ENCODE peak calls at places on chromosomes 5 and 9, in eight cellular contexts. One of them, this sample, is unnamed.

GRCh38 chr9:71765693-71766092 is 2.6 kb downstream of the CEMIP2 start:
- DNase-seq in choroid plexus epithelial cell: peak
- DNase-seq in AG09309: no peak
- DNase-seq in AG04450: no peak
- DNase-seq in transverse colon: no peak
- DNase-seq in OCI-LY7: no peak
- DNase-seq in epithelial cell of esophagus: peak
- DNase-seq in mesenchymal stem cell: no peak
- DNase-seq in this sample: no peak

GRCh38 chr5:169768416-169768815 is 131.3 kb downstream of the DOCK2 start:
- DNase-seq in choroid plexus epithelial cell: no peak
- DNase-seq in AG09309: no peak
- DNase-seq in AG04450: no peak
- DNase-seq in transverse colon: no peak
- DNase-seq in OCI-LY7: no peak
- DNase-seq in epithelial cell of esophagus: no peak
- DNase-seq in mesenchymal stem cell: no peak
- DNase-seq in this sample: no peak

GRCh38 chr5:110802998-110803397 is 64.2 kb downstream of the SLC25A46 start:
- DNase-seq in choroid plexus epithelial cell: no peak
- DNase-seq in AG09309: no peak
- DNase-seq in AG04450: no peak
- DNase-seq in transverse colon: no peak
- DNase-seq in OCI-LY7: no peak
- DNase-seq in epithelial cell of esophagus: no peak
- DNase-seq in mesenchymal stem cell: no peak
- DNase-seq in this sample: no peak

GRCh38 chr9:78118742-78119473 is 87.3 kb upstream of the GNAQ start:
- DNase-seq in choroid plexus epithelial cell: peak
- DNase-seq in AG09309: peak
- DNase-seq in AG04450: no peak
- DNase-seq in transverse colon: no peak
- DNase-seq in OCI-LY7: peak
- DNase-seq in epithelial cell of esophagus: peak
- DNase-seq in mesenchymal stem cell: no peak
- DNase-seq in this sample: no peak

GRCh38 chr5:107980923-107981748 is 310.4 kb upstream of the EFNA5 start:
- DNase-seq in choroid plexus epithelial cell: no peak
- DNase-seq in AG09309: no peak
- DNase-seq in AG04450: peak
- DNase-seq in transverse colon: no peak
- DNase-seq in OCI-LY7: no peak
- DNase-seq in epithelial cell of esophagus: no peak
- DNase-seq in mesenchymal stem cell: peak
- DNase-seq in this sample: no peak

GRCh38 chr5:179451813-179452196 is 98.5 kb upstream of the RUFY1 start:
- DNase-seq in choroid plexus epithelial cell: no peak
- DNase-seq in AG09309: no peak
- DNase-seq in AG04450: no peak
- DNase-seq in transverse colon: no peak
- DNase-seq in OCI-LY7: no peak
- DNase-seq in epithelial cell of esophagus: no peak
- DNase-seq in mesenchymal stem cell: no peak
- DNase-seq in this sample: no peak

GRCh38 chr5:13003457-13003856 is 941.0 kb downstream of the DNAH5 start:
- DNase-seq in choroid plexus epithelial cell: no peak
- DNase-seq in AG09309: no peak
- DNase-seq in AG04450: no peak
- DNase-seq in transverse colon: no peak
- DNase-seq in OCI-LY7: no peak
- DNase-seq in epithelial cell of esophagus: no peak
- DNase-seq in mesenchymal stem cell: no peak
- DNase-seq in this sample: no peak

GRCh38 chr5:135398160-135398854 is 724 bp downstream of the MACROH2A1 start:
- DNase-seq in choroid plexus epithelial cell: peak
- DNase-seq in AG09309: no peak
- DNase-seq in AG04450: no peak
- DNase-seq in transverse colon: peak
- DNase-seq in OCI-LY7: peak
- DNase-seq in epithelial cell of esophagus: peak
- DNase-seq in mesenchymal stem cell: peak
- DNase-seq in this sample: no peak

GRCh38 chr9:121876658-121877271 is 216.3 kb downstream of the TTLL11 start:
- DNase-seq in choroid plexus epithelial cell: peak
- DNase-seq in AG09309: peak
- DNase-seq in AG04450: peak
- DNase-seq in transverse colon: no peak
- DNase-seq in OCI-LY7: no peak
- DNase-seq in epithelial cell of esophagus: peak
- DNase-seq in mesenchymal stem cell: no peak
- DNase-seq in this sample: no peak

GRCh38 chr9:3359778-3360177 is 166.0 kb downstream of the RFX3 start:
- DNase-seq in choroid plexus epithelial cell: no peak
- DNase-seq in AG09309: no peak
- DNase-seq in AG04450: no peak
- DNase-seq in transverse colon: no peak
- DNase-seq in OCI-LY7: no peak
- DNase-seq in epithelial cell of esophagus: no peak
- DNase-seq in mesenchymal stem cell: no peak
- DNase-seq in this sample: no peak

GRCh38 chr9:120110520-120110919 is 469.4 kb downstream of the CDK5RAP2 start:
- DNase-seq in choroid plexus epithelial cell: no peak
- DNase-seq in AG09309: no peak
- DNase-seq in AG04450: no peak
- DNase-seq in transverse colon: no peak
- DNase-seq in OCI-LY7: no peak
- DNase-seq in epithelial cell of esophagus: no peak
- DNase-seq in mesenchymal stem cell: no peak
- DNase-seq in this sample: no peak

GRCh38 chr9:124309665-124310064 is 51.9 kb downstream of the NEK6 start:
- DNase-seq in choroid plexus epithelial cell: peak
- DNase-seq in AG09309: peak
- DNase-seq in AG04450: peak
- DNase-seq in transverse colon: no peak
- DNase-seq in OCI-LY7: no peak
- DNase-seq in epithelial cell of esophagus: peak
- DNase-seq in mesenchymal stem cell: peak
- DNase-seq in this sample: no peak

GRCh38 chr9:18969095-18969494 is 63.9 kb downstream of the SAXO1 start:
- DNase-seq in choroid plexus epithelial cell: no peak
- DNase-seq in AG09309: no peak
- DNase-seq in AG04450: no peak
- DNase-seq in transverse colon: no peak
- DNase-seq in OCI-LY7: no peak
- DNase-seq in epithelial cell of esophagus: no peak
- DNase-seq in mesenchymal stem cell: no peak
- DNase-seq in this sample: no peak

GRCh38 chr9:125835655-125836054 is 88.5 kb downstream of the PBX3 start:
- DNase-seq in choroid plexus epithelial cell: no peak
- DNase-seq in AG09309: no peak
- DNase-seq in AG04450: no peak
- DNase-seq in transverse colon: no peak
- DNase-seq in OCI-LY7: no peak
- DNase-seq in epithelial cell of esophagus: no peak
- DNase-seq in mesenchymal stem cell: no peak
- DNase-seq in this sample: no peak

GRCh38 chr9:116940614-116941215 is 253.6 kb downstream of the TRIM32 start:
- DNase-seq in choroid plexus epithelial cell: no peak
- DNase-seq in AG09309: no peak
- DNase-seq in AG04450: no peak
- DNase-seq in transverse colon: no peak
- DNase-seq in OCI-LY7: no peak
- DNase-seq in epithelial cell of esophagus: peak
- DNase-seq in mesenchymal stem cell: no peak
- DNase-seq in this sample: no peak

GRCh38 chr5:172156541-172156994 is 31.5 kb downstream of the STK10 start:
- DNase-seq in choroid plexus epithelial cell: peak
- DNase-seq in AG09309: no peak
- DNase-seq in AG04450: no peak
- DNase-seq in transverse colon: no peak
- DNase-seq in OCI-LY7: no peak
- DNase-seq in epithelial cell of esophagus: no peak
- DNase-seq in mesenchymal stem cell: no peak
- DNase-seq in this sample: no peak

GRCh38 chr9:135326633-135327152 is 152.9 kb upstream of the PPP1R26 start:
- DNase-seq in choroid plexus epithelial cell: no peak
- DNase-seq in AG09309: no peak
- DNase-seq in AG04450: no peak
- DNase-seq in transverse colon: no peak
- DNase-seq in OCI-LY7: no peak
- DNase-seq in epithelial cell of esophagus: no peak
- DNase-seq in mesenchymal stem cell: no peak
- DNase-seq in this sample: no peak

GRCh38 chr9:133142657-133143592 is 20.8 kb downstream of the GBGT1 start:
- DNase-seq in choroid plexus epithelial cell: no peak
- DNase-seq in AG09309: no peak
- DNase-seq in AG04450: no peak
- DNase-seq in transverse colon: peak
- DNase-seq in OCI-LY7: no peak
- DNase-seq in epithelial cell of esophagus: no peak
- DNase-seq in mesenchymal stem cell: no peak
- DNase-seq in this sample: no peak

GRCh38 chr9:114735732-114736131 is 53.7 kb upstream of the TEX48 start:
- DNase-seq in choroid plexus epithelial cell: peak
- DNase-seq in AG09309: no peak
- DNase-seq in AG04450: no peak
- DNase-seq in transverse colon: no peak
- DNase-seq in OCI-LY7: no peak
- DNase-seq in epithelial cell of esophagus: peak
- DNase-seq in mesenchymal stem cell: no peak
- DNase-seq in this sample: no peak

GRCh38 chr5:155418960-155419579 is 405.5 kb downstream of the KIF4B start:
- DNase-seq in choroid plexus epithelial cell: no peak
- DNase-seq in AG09309: no peak
- DNase-seq in AG04450: no peak
- DNase-seq in transverse colon: no peak
- DNase-seq in OCI-LY7: no peak
- DNase-seq in epithelial cell of esophagus: peak
- DNase-seq in mesenchymal stem cell: no peak
- DNase-seq in this sample: no peak

GRCh38 chr9:91158946-91159345 is 202.8 kb downstream of the AUH start:
- DNase-seq in choroid plexus epithelial cell: no peak
- DNase-seq in AG09309: no peak
- DNase-seq in AG04450: no peak
- DNase-seq in transverse colon: no peak
- DNase-seq in OCI-LY7: no peak
- DNase-seq in epithelial cell of esophagus: no peak
- DNase-seq in mesenchymal stem cell: no peak
- DNase-seq in this sample: no peak

GRCh38 chr9:122075135-122076030 is 17.7 kb downstream of the TTLL11 start:
- DNase-seq in choroid plexus epithelial cell: peak
- DNase-seq in AG09309: no peak
- DNase-seq in AG04450: no peak
- DNase-seq in transverse colon: no peak
- DNase-seq in OCI-LY7: no peak
- DNase-seq in epithelial cell of esophagus: no peak
- DNase-seq in mesenchymal stem cell: peak
- DNase-seq in this sample: no peak

GRCh38 chr9:84815554-84815953 is 146.0 kb downstream of the NTRK2 start:
- DNase-seq in choroid plexus epithelial cell: no peak
- DNase-seq in AG09309: no peak
- DNase-seq in AG04450: no peak
- DNase-seq in transverse colon: no peak
- DNase-seq in OCI-LY7: no peak
- DNase-seq in epithelial cell of esophagus: no peak
- DNase-seq in mesenchymal stem cell: no peak
- DNase-seq in this sample: no peak

GRCh38 chr9:114446672-114447450 is 58.4 kb downstream of the WHRN start:
- DNase-seq in choroid plexus epithelial cell: no peak
- DNase-seq in AG09309: no peak
- DNase-seq in AG04450: no peak
- DNase-seq in transverse colon: no peak
- DNase-seq in OCI-LY7: no peak
- DNase-seq in epithelial cell of esophagus: no peak
- DNase-seq in mesenchymal stem cell: no peak
- DNase-seq in this sample: no peak

GRCh38 chr5:40556811-40557210 is 122.9 kb upstream of the PTGER4 start:
- DNase-seq in choroid plexus epithelial cell: no peak
- DNase-seq in AG09309: no peak
- DNase-seq in AG04450: no peak
- DNase-seq in transverse colon: no peak
- DNase-seq in OCI-LY7: no peak
- DNase-seq in epithelial cell of esophagus: no peak
- DNase-seq in mesenchymal stem cell: no peak
- DNase-seq in this sample: no peak

GRCh38 chr5:9347032-9347431 is 198.8 kb downstream of the SEMA5A start:
- DNase-seq in choroid plexus epithelial cell: no peak
- DNase-seq in AG09309: no peak
- DNase-seq in AG04450: no peak
- DNase-seq in transverse colon: no peak
- DNase-seq in OCI-LY7: no peak
- DNase-seq in epithelial cell of esophagus: no peak
- DNase-seq in mesenchymal stem cell: no peak
- DNase-seq in this sample: no peak
- H3K4me3 ChIP-seq in choroid plexus epithelial cell: no peak
- H3K4me3 ChIP-seq in AG09309: no peak
- H3K4me3 ChIP-seq in AG04450: no peak
- H3K4me3 ChIP-seq in transverse colon: no peak
- H3K4me3 ChIP-seq in OCI-LY7: no peak
- H3K4me3 ChIP-seq in epithelial cell of esophagus: no peak
- H3K4me3 ChIP-seq in mesenchymal stem cell: no peak
- H3K4me3 ChIP-seq in this sample: no peak

GRCh38 chr5:32193591-32193990 is 19.5 kb upstream of the GOLPH3 start:
- DNase-seq in choroid plexus epithelial cell: peak
- DNase-seq in AG09309: peak
- DNase-seq in AG04450: no peak
- DNase-seq in transverse colon: peak
- DNase-seq in OCI-LY7: no peak
- DNase-seq in epithelial cell of esophagus: peak
- DNase-seq in mesenchymal stem cell: peak
- DNase-seq in this sample: peak
- H3K4me3 ChIP-seq in choroid plexus epithelial cell: peak
- H3K4me3 ChIP-seq in AG09309: no peak
- H3K4me3 ChIP-seq in AG04450: no peak
- H3K4me3 ChIP-seq in transverse colon: no peak
- H3K4me3 ChIP-seq in OCI-LY7: no peak
- H3K4me3 ChIP-seq in epithelial cell of esophagus: no peak
- H3K4me3 ChIP-seq in mesenchymal stem cell: no peak
- H3K4me3 ChIP-seq in this sample: no peak

GRCh38 chr5:99621772-99622681 is 693.2 kb upstream of the CHD1 start:
- DNase-seq in choroid plexus epithelial cell: no peak
- DNase-seq in AG09309: no peak
- DNase-seq in AG04450: no peak
- DNase-seq in transverse colon: no peak
- DNase-seq in OCI-LY7: no peak
- DNase-seq in epithelial cell of esophagus: no peak
- DNase-seq in mesenchymal stem cell: no peak
- DNase-seq in this sample: no peak
- H3K4me3 ChIP-seq in choroid plexus epithelial cell: no peak
- H3K4me3 ChIP-seq in AG09309: no peak
- H3K4me3 ChIP-seq in AG04450: no peak
- H3K4me3 ChIP-seq in transverse colon: no peak
- H3K4me3 ChIP-seq in OCI-LY7: no peak
- H3K4me3 ChIP-seq in epithelial cell of esophagus: no peak
- H3K4me3 ChIP-seq in mesenchymal stem cell: no peak
- H3K4me3 ChIP-seq in this sample: no peak

DNA sequence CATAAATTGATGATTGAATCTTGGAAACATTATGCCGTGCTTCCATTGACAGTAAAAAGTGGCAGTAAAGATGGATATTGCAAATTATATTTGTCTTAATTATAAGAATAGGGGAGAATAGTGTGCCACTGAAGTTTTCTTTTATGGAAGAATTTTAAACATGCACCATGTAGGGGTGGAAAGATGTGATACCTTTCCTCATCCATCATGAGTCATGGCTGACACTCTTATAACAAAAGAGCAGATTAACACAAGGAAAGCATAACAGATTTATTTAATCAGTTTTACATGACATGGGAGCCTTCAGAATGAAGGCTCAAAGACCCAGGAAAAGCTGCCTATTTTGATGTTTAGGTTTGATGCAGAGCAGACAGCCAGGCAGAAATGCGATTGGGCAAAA is 2.4 kb upstream of the HEXB start:
- DNase-seq in choroid plexus epithelial cell: no peak
- DNase-seq in AG09309: no peak
- DNase-seq in AG04450: no peak
- DNase-seq in transverse colon: no peak
- DNase-seq in OCI-LY7: no peak
- DNase-seq in epithelial cell of esophagus: peak
- DNase-seq in mesenchymal stem cell: no peak
- DNase-seq in this sample: no peak
- H3K4me3 ChIP-seq in choroid plexus epithelial cell: no peak
- H3K4me3 ChIP-seq in AG09309: no peak
- H3K4me3 ChIP-seq in AG04450: no peak
- H3K4me3 ChIP-seq in transverse colon: no peak
- H3K4me3 ChIP-seq in OCI-LY7: no peak
- H3K4me3 ChIP-seq in epithelial cell of esophagus: no peak
- H3K4me3 ChIP-seq in mesenchymal stem cell: no peak
- H3K4me3 ChIP-seq in this sample: no peak

This sample was measured in tibial nerve.